ENCODE peak calls at places on chromosomes 1 and 21, in nine cellular contexts. N is PC-3, F is lung, C is H9, Y is RWPE1, R is lower lobe of right lung, Z is mammary epithelial cell, W is caudate nucleus, U is GM12878. J is an unnamed sample.

GRCh38 chr21:28442624-28443023 is 550.1 kb downstream of the LTN1 start:
- DNase-seq in F (no peak), W (no peak), N (peak; percentile 37), Y (no peak), Z (peak; percentile 14), U (no peak), R (no peak), C (no peak), J (no peak)

GRCh38 chr1:243508303-243508713 is 252.5 kb downstream of the SDCCAG8 start:
- DNase-seq in C (no peak), N (no peak), U (no peak), Z (no peak), W (no peak), Y (no peak), F (no peak), R (no peak), J (peak; percentile 27)

GRCh38 chr1:78790174-78790573 is 140.5 kb downstream of the IFI44 start:
- DNase-seq in R (no peak), W (no peak), N (no peak), Y (no peak), C (no peak), U (no peak), F (no peak), Z (no peak), J (no peak)

GRCh38 chr1:22861764-22862440 is 110.8 kb downstream of the LACTBL1 start:
- DNase-seq in R (no peak), W (no peak), U (no peak), N (peak; percentile 58), Y (peak; percentile 71), F (peak; percentile 32), Z (peak; percentile 86), C (no peak), J (no peak)

GRCh38 chr1:164155337-164155850 is 403.6 kb upstream of the PBX1 start:
- DNase-seq in C (no peak), N (no peak), F (no peak), R (no peak), U (no peak), Z (no peak), W (no peak), Y (no peak), J (no peak)

GRCh38 chr1:46198026-46198826 is at the start of gene POMGNT1:
- DNase-seq in Y (peak; percentile 82), N (peak; percentile 65), F (peak; percentile 65), C (peak; percentile 68), U (no peak), R (peak; percentile 74), W (no peak), Z (peak; percentile 71), J (peak; percentile 78)

GRCh38 chr1:234918216-234918841 is 210.3 kb downstream of the TOMM20 start:
- DNase-seq in R (no peak), Y (no peak), N (no peak), Z (no peak), C (no peak), W (no peak), U (no peak), F (no peak), J (no peak)

GRCh38 chr1:37288900-37289299 is 185.5 kb upstream of the ZC3H12A start:
- DNase-seq in W (no peak), F (no peak), Y (no peak), Z (no peak), R (no peak), C (no peak), N (no peak), U (peak; percentile 99), J (no peak)

GRCh38 chr1:35202048-35202719 is 9.2 kb upstream of the SFPQ start:
- DNase-seq in F (peak; percentile 74), R (no peak), C (peak; percentile 82), W (peak; percentile 51), Z (peak; percentile 70), Y (peak; percentile 74), U (peak; percentile 40), N (peak; percentile 86), J (no peak)

GRCh38 chr1:6960291-6960758 is 175.1 kb downstream of the CAMTA1 start:
- DNase-seq in C (no peak), N (peak; percentile 96), U (no peak), F (no peak), Y (peak; percentile 43), W (no peak), Z (no peak), R (no peak), J (peak; percentile 18)

GRCh38 chr1:52139817-52140540 is 1.9 kb upstream of the ZFYVE9 start:
- DNase-seq in Z (peak; percentile 92), F (no peak), W (no peak), Y (peak; percentile 86), N (peak; percentile 68), R (no peak), U (peak; percentile 55), C (no peak), J (no peak)

GRCh38 chr1:52142220-52143153 is 598 bp downstream of the ZFYVE9 start:
- DNase-seq in Y (peak; percentile 40), F (peak; percentile 42), W (peak; percentile 11), C (peak; percentile 54), N (peak; percentile 56), Z (peak; percentile 66), U (no peak), R (peak; percentile 55), J (peak; percentile 28)

GRCh38 chr1:52141513-52142219 is at the start of gene ZFYVE9:
- DNase-seq in Y (peak; percentile 73), Z (peak; percentile 76), F (peak; percentile 71), N (peak; percentile 87), W (peak; percentile 26), C (peak; percentile 77), U (no peak), R (peak; percentile 81), J (peak; percentile 61)

GRCh38 chr1:52140633-52141512 is 1.0 kb upstream of the ZFYVE9 start:
- DNase-seq in Y (no peak), Z (peak; percentile 30), U (no peak), C (no peak), W (no peak), F (no peak), N (no peak), R (no peak), J (no peak)

DNA sequence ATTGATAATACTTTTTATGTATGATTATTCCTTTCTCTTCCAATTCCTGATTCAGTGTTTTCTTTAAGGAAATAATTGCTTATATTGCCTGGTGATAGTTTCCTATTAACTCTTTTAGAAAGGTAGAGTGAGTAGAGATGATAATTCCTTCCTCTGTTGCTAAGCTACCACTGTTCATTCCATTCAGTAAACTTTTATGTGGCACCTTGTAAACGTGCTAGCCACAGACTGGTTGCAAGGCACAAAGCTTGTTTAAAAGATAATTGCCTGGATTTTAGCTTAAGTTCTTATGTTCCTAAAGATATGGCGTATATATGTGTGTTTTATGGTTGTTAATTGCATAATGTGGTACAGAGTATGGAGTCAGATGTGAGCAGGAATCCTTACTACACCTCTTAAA is 3.2 kb downstream of the ZFYVE9 start:
- DNase-seq in C (no peak), Z (no peak), N (no peak), R (no peak), F (no peak), Y (no peak), U (no peak), W (no peak), J (no peak)
- H3K27ac ChIP-seq in C (no peak overlapping the region), Z (no peak overlapping the region), N (no peak overlapping the region), R (no peak overlapping the region), F (no peak overlapping the region), Y (no peak overlapping the region), U (no peak overlapping the region), W (no peak overlapping the region), J (no peak overlapping the region)

DNA sequence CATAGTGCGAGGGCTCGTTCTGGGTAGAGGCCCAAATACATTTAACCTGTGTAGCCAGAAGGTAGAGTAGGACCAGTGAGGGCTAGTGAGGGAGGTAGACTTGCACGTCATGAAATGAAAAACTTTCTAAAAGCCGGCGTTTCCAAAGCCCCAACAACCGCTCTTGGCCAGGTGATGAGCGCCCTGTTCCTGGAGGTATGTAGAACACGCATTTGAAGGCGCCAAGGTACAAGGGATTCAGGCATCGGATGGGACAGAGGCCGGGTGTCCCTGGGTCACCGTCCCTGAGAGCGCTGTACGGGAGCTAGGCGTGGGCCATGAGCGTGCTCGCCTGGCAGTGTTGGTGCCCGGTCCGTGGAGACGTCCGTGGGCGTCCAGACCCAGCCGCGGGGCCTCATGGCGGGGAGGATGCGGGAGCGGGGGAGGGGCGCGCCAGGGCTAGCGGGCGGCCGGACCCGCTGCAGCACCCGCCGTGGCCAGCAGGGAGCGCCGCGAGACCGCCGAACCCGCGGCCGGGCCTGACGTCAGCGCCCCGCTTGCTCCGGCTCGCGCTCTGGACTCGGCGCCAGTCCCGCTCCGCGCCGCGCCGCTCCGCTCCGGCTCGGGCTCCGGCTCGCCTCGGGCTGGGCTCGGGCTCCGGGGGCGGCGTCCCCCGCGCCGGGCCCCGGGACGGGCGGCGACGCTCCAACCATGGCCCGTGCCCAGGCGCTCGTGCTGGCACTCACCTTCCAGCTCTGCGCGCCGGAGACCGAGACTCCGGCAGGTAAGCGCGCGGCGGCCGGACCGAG is at the start of gene PTPRU:
- DNase-seq in Y (peak; percentile 82), R (peak; percentile 88), U (no peak), N (peak; percentile 80), C (peak; percentile 83), Z (peak; percentile 69), F (peak; percentile 80), W (peak; percentile 13), J (peak; percentile 54)
- H3K27ac ChIP-seq in Y (peak within 1 kb of the TSS; percentile 91), R (peak within 1 kb of the TSS; percentile 84), U (no peak within 1 kb of the TSS), N (no peak within 1 kb of the TSS), C (no peak within 1 kb of the TSS), Z (peak within 1 kb of the TSS; percentile 66), F (no peak within 1 kb of the TSS), W (no peak within 1 kb of the TSS), J (peak within 1 kb of the TSS; percentile 42)

GRCh38 chr1:204544321-204544720 is 28.1 kb downstream of the MDM4 start:
- DNase-seq in Z (peak; percentile 75), N (peak; percentile 42), F (no peak), R (no peak), C (no peak), Y (peak; percentile 41), W (no peak), U (no peak), J (no peak)
- H3K27ac ChIP-seq in Z (peak overlapping the region; percentile 32), N (no peak overlapping the region), F (no peak overlapping the region), R (no peak overlapping the region), C (no peak overlapping the region), Y (no peak overlapping the region), W (no peak overlapping the region), U (peak overlapping the region; percentile 20), J (no peak overlapping the region)

GRCh38 chr1:161989801-161990200 is 33.9 kb downstream of the OLFML2B start:
- DNase-seq in C (no peak), N (no peak), Z (no peak), Y (no peak), F (no peak), W (no peak), U (no peak), R (no peak), J (no peak)
- H3K27ac ChIP-seq in C (no peak overlapping the region), N (no peak overlapping the region), Z (no peak overlapping the region), Y (no peak overlapping the region), F (no peak overlapping the region), W (peak overlapping the region; percentile 18), U (no peak overlapping the region), R (no peak overlapping the region), J (no peak overlapping the region)